ENCODE peak calls at places on chromosomes 13 and 19, in five cellular contexts. W is endodermal cell, F is ascending aorta, I is astrocyte of the spinal cord, E is left ventricle myocardium inferior. C is an unnamed sample.

GRCh38 chr13:23867027-23867491 is 22.1 kb downstream of the MIPEP start:
- DNase-seq in I (peak), E (no peak), F (no peak), W (peak), C (no peak)

GRCh38 chr13:66139250-66139649 is 1090.9 kb downstream of the PCDH9 start:
- DNase-seq in I (no peak), E (no peak), W (no peak), F (no peak), C (no peak)

GRCh38 chr13:111874981-111875380 is 192.0 kb upstream of the SOX1 start:
- DNase-seq in W (peak), I (no peak), F (peak), E (no peak), C (peak)

GRCh38 chr19:3830841-3831589 is 37.8 kb downstream of the ZFR2 start:
- DNase-seq in W (no peak), I (no peak), F (no peak), E (no peak), C (no peak)

GRCh38 chr13:50893211-50893852 is 16.3 kb upstream of the RNASEH2B start:
- DNase-seq in F (no peak), E (no peak), I (peak), W (no peak), C (no peak)

GRCh38 chr19:49080392-49080791 is 4.9 kb upstream of the SNRNP70 start:
- DNase-seq in I (no peak), F (no peak), W (no peak), E (no peak), C (no peak)

GRCh38 chr13:32587014-32587773 is 942 bp downstream of the PDS5B start:
- DNase-seq in E (peak), W (peak), F (peak), I (peak), C (no peak)

GRCh38 chr19:16373539-16373938 is 48.9 kb downstream of the KLF2 start:
- DNase-seq in W (no peak), F (no peak), I (peak), E (peak), C (no peak)

GRCh38 chr19:35044317-35045117 is 3.0 kb downstream of the HPN start:
- DNase-seq in F (no peak), W (peak), I (peak), E (peak), C (no peak)

GRCh38 chr13:31765441-31765840 is 26.1 kb downstream of the RXFP2 start:
- DNase-seq in W (no peak), I (peak), F (no peak), E (no peak), C (no peak)

GRCh38 chr13:109700176-109700575 is 86.2 kb downstream of the IRS2 start:
- DNase-seq in I (peak), W (peak), E (peak), F (no peak), C (no peak)

GRCh38 chr13:40076765-40077362 is 421.4 kb downstream of the COG6 start:
- DNase-seq in F (no peak), W (no peak), E (no peak), I (no peak), C (no peak)

GRCh38 chr13:36814465-36814864 is 4.6 kb upstream of the RFXAP start:
- DNase-seq in I (no peak), W (no peak), E (no peak), F (no peak), C (no peak)

GRCh38 chr13:31221057-31221456 is 21.3 kb downstream of the B3GLCT start:
- DNase-seq in E (no peak), I (no peak), W (no peak), F (no peak), C (no peak)

GRCh38 chr19:16076958-16077611 is 790 bp downstream of the TPM4 start:
- DNase-seq in E (peak), I (no peak), F (peak), W (peak), C (peak)

GRCh38 chr13:23140492-23140891 is 40.3 kb upstream of the SGCG start:
- DNase-seq in W (no peak), F (no peak), E (no peak), I (no peak), C (no peak)

GRCh38 chr13:99035715-99036114 is 57.9 kb upstream of the DOCK9 start:
- DNase-seq in F (no peak), W (no peak), I (no peak), E (no peak), C (no peak)

GRCh38 chr13:106617561-106617960 is 49.6 kb upstream of the ARGLU1 start:
- DNase-seq in W (peak), I (peak), E (no peak), F (no peak), C (no peak)

GRCh38 chr19:58409010-58409790 is 751 bp downstream of the ZNF584 start:
- DNase-seq in E (no peak), F (no peak), I (no peak), W (peak), C (no peak)

GRCh38 chr19:1487576-1488281 is 2.4 kb downstream of the PCSK4 start:
- DNase-seq in E (no peak), W (no peak), I (no peak), F (no peak), C (no peak)

GRCh38 chr13:98083507-98083906 is 59.4 kb upstream of the FARP1 start:
- DNase-seq in W (no peak), F (no peak), E (no peak), I (peak), C (no peak)

GRCh38 chr19:38683393-38684077 is 36.1 kb downstream of the ACTN4 start:
- DNase-seq in W (peak), F (peak), E (no peak), I (peak), C (no peak)

GRCh38 chr13:102917019-102917418 is 71.2 kb downstream of the ERCC5 start:
- DNase-seq in W (no peak), I (no peak), E (no peak), F (no peak), C (no peak)

GRCh38 chr13:47904239-47904638 is 96.8 kb downstream of the SUCLA2 start:
- DNase-seq in F (no peak), W (no peak), I (no peak), E (no peak), C (no peak)

GRCh38 chr13:44331912-44332840 is 41.4 kb upstream of the SERP2 start:
- DNase-seq in F (peak), W (no peak), I (peak), E (peak), C (peak)

GRCh38 chr13:97134364-97135095 is 87.6 kb upstream of the MBNL2 start:
- DNase-seq in I (no peak), W (no peak), F (no peak), E (no peak), C (no peak)

GRCh38 chr13:30796132-30796832 is 60.9 kb downstream of the ALOX5AP start:
- DNase-seq in F (no peak), I (peak), W (no peak), E (no peak), C (no peak)

GRCh38 chr19:29467824-29468401 is 57.9 kb upstream of the VSTM2B start:
- DNase-seq in W (peak), F (no peak), I (no peak), E (no peak), C (peak)

GRCh38 chr13:32790731-32791130 is 204.5 kb downstream of the PDS5B start:
- DNase-seq in F (no peak), I (no peak), E (no peak), W (peak), C (no peak)

GRCh38 chr13:31209172-31209818 is 9.5 kb downstream of the B3GLCT start:
- DNase-seq in F (no peak), W (peak), I (peak), E (peak), C (peak)

GRCh38 chr19:2726904-2727639 is 5.9 kb upstream of the DIRAS1 start:
- DNase-seq in F (no peak), E (no peak), W (no peak), I (no peak), C (no peak)

GRCh38 chr13:113875829-113876228 is 12.0 kb upstream of the GAS6 start:
- DNase-seq in W (no peak), I (no peak), E (no peak), F (no peak), C (peak)

GRCh38 chr13:41182231-41182630 is 12.1 kb downstream of the KBTBD7 start:
- DNase-seq in W (no peak), F (no peak), E (no peak), I (no peak), C (no peak)
- TF ChIP-seq CTCF in W (no peak), F (no peak), E (no peak), I (no peak), C (no peak)

GRCh38 chr13:33832872-33833271 is 14.9 kb downstream of the RFC3 start:
- DNase-seq in F (no peak), E (no peak), W (no peak), I (no peak), C (no peak)

GRCh38 chr13:33842207-33842606 is 24.3 kb downstream of the RFC3 start:
- DNase-seq in E (no peak), F (no peak), I (no peak), W (no peak), C (no peak)

GRCh38 chr13:33838567-33839131 is 20.7 kb downstream of the RFC3 start:
- DNase-seq in W (no peak), F (no peak), E (no peak), I (no peak), C (no peak)
- TF ChIP-seq CTCF in W (no peak), F (no peak), E (no peak), I (no peak), C (no peak)

GRCh38 chr13:42312817-42313431 is 41.0 kb downstream of the AKAP11 start:
- DNase-seq in I (no peak), E (no peak), W (no peak), F (no peak), C (no peak)
- TF ChIP-seq CTCF in I (no peak), E (no peak), W (no peak), F (no peak), C (no peak)

DNA sequence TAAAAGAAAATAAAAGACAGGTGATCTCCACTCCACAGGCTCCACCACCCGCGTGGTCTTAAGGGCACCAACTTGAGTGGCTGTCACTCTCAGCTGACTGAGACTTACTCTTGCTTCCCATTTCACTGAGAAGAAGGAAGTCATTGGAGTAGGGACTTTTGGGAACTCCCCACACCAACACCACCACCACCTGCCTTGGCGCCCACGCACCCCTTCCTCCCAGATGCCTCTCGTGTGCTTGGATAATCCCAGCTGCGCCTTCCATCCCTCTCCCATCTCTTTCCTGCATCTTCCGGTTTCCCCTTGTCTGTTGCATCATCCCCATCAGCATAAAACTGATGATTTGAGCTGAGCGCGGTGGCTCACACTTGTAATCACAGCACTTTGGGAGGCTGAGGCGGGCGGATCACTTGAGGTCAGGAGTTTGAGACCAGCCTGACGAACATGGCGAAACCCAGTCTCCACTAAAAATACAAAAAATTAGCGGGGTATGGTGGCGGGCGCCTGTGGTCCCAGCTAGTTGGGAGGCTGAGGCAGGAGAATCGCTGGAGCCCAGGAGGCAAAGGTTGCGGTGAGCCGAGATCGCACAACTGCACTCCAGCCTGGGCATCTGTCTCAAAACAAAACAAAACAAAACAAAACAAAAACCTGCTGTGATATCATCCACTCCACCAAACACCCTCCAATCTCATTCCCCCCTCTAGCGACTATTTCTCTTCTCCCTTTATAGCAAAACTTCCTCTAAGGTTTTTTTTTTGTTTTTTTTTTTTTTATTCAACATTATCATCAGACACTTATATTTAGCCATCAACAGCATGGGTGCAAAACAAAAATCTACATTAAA is 25.5 kb downstream of the AP2S1 start:
- DNase-seq in F (no peak), I (no peak), W (no peak), E (no peak), C (no peak)
- TF ChIP-seq CTCF in F (no peak), I (no peak), W (no peak), E (no peak), C (no peak)

C was measured in esophagus muscularis mucosa.